ENCODE peak calls at places on chromosomes 7 and 10, in ten cellular contexts. U, Z, N, C, T, M, I, L, S and Q are unnamed samples. For H3K9me3, the result is how much of the 10 kb centered on the place peaks cover.

GRCh38 chr10:124741922-124742417 is 2.2 kb downstream of the FAM53B start:
- DNase-seq in U (no peak), Z (peak), N (no peak), C (no peak), T (no peak), M (peak), I (no peak), L (no peak), S (no peak), Q (no peak)

GRCh38 chr10:124287071-124287685 is 131.5 kb downstream of the OAT start:
- DNase-seq in U (peak), Z (no peak), N (no peak), C (no peak), T (no peak), M (no peak), I (no peak), L (peak), S (no peak), Q (no peak)

GRCh38 chr7:132655071-132655761 is 78.9 kb upstream of the PLXNA4 start:
- DNase-seq in U (no peak), Z (peak), N (peak), C (peak), T (peak), M (peak), I (peak), L (peak), S (peak), Q (no peak)

GRCh38 chr7:18004372-18004771 is 23.3 kb downstream of the PRPS1L1 start:
- DNase-seq in U (no peak), Z (no peak), N (no peak), C (no peak), T (no peak), M (no peak), I (no peak), L (no peak), S (no peak), Q (no peak)

GRCh38 chr7:74482629-74483401 is 29.1 kb downstream of the GTF2IRD1 start:
- DNase-seq in U (peak), Z (no peak), N (peak), C (peak), T (no peak), M (no peak), I (no peak), L (no peak), S (peak), Q (no peak)

GRCh38 chr10:90125966-90126600 is 424.7 kb downstream of the KIF20B start:
- DNase-seq in U (no peak), Z (no peak), N (no peak), C (no peak), T (no peak), M (no peak), I (no peak), L (no peak), S (no peak), Q (no peak)

GRCh38 chr10:11397077-11397476 is 214.4 kb downstream of the USP6NL start:
- DNase-seq in U (no peak), Z (no peak), N (no peak), C (no peak), T (no peak), M (no peak), I (no peak), L (no peak), S (no peak), Q (no peak)

GRCh38 chr10:34758447-34758996 is 56.6 kb downstream of the PARD3 start:
- DNase-seq in U (peak), Z (no peak), N (no peak), C (peak), T (no peak), M (no peak), I (no peak), L (no peak), S (no peak), Q (no peak)

GRCh38 chr10:73968101-73968515 is 29.8 kb upstream of the VCL start:
- DNase-seq in U (peak), Z (no peak), N (no peak), C (peak), T (no peak), M (no peak), I (no peak), L (no peak), S (no peak), Q (no peak)

GRCh38 chr10:44566786-44567185 is 181.9 kb upstream of the CXCL12 start:
- DNase-seq in U (no peak), Z (no peak), N (no peak), C (no peak), T (no peak), M (no peak), I (no peak), L (no peak), S (no peak), Q (no peak)

GRCh38 chr10:73169320-73169719 is 1.4 kb downstream of the FAM149B1 start:
- DNase-seq in U (no peak), Z (no peak), N (no peak), C (no peak), T (no peak), M (no peak), I (no peak), L (no peak), S (no peak), Q (no peak)

GRCh38 chr10:14665865-14666857 is 108.5 kb downstream of the FAM107B start:
- DNase-seq in U (no peak), Z (no peak), N (no peak), C (no peak), T (no peak), M (no peak), I (no peak), L (no peak), S (no peak), Q (no peak)

GRCh38 chr10:130743751-130744191 is 567.8 kb downstream of the TCERG1L start:
- DNase-seq in U (no peak), Z (no peak), N (no peak), C (no peak), T (no peak), M (no peak), I (no peak), L (no peak), S (no peak), Q (no peak)

GRCh38 chr7:21939136-21939857 is 6.4 kb downstream of the CDCA7L start:
- DNase-seq in U (no peak), Z (peak), N (no peak), C (no peak), T (no peak), M (no peak), I (no peak), L (no peak), S (no peak), Q (no peak)

GRCh38 chr10:46523119-46523880 is 33.2 kb downstream of the GPRIN2 start:
- DNase-seq in U (peak), Z (no peak), N (no peak), C (peak), T (no peak), M (no peak), I (peak), L (peak), S (peak), Q (no peak)

GRCh38 chr7:95511716-95512260 is 26.0 kb downstream of the ASB4 start:
- DNase-seq in U (peak), Z (peak), N (peak), C (peak), T (no peak), M (peak), I (no peak), L (peak), S (peak), Q (no peak)

GRCh38 chr7:43649755-43650274 is 66.9 kb downstream of the STK17A start:
- DNase-seq in U (no peak), Z (no peak), N (no peak), C (peak), T (no peak), M (no peak), I (no peak), L (no peak), S (no peak), Q (no peak)

GRCh38 chr10:130926442-130926841 is 385.1 kb downstream of the TCERG1L start:
- DNase-seq in U (no peak), Z (no peak), N (no peak), C (no peak), T (no peak), M (no peak), I (no peak), L (no peak), S (no peak), Q (no peak)

GRCh38 chr7:101315336-101315735 is 6.3 kb downstream of the IFT22 start:
- DNase-seq in U (no peak), Z (peak), N (no peak), C (peak), T (no peak), M (peak), I (no peak), L (peak), S (no peak), Q (no peak)

GRCh38 chr10:132547421-132547861 is 9.9 kb downstream of the INPP5A start:
- DNase-seq in U (no peak), Z (no peak), N (no peak), C (no peak), T (no peak), M (peak), I (no peak), L (no peak), S (no peak), Q (no peak)

GRCh38 chr10:12710594-12711343 is 290.7 kb downstream of the CCDC3 start:
- DNase-seq in U (peak), Z (peak), N (peak), C (peak), T (peak), M (peak), I (peak), L (peak), S (peak), Q (peak)

GRCh38 chr10:101566333-101567164 is 21.5 kb downstream of the POLL start:
- DNase-seq in U (no peak), Z (no peak), N (no peak), C (peak), T (peak), M (no peak), I (no peak), L (no peak), S (no peak), Q (no peak)

GRCh38 chr7:17407229-17407628 is 108.8 kb downstream of the AHR start:
- DNase-seq in U (no peak), Z (no peak), N (no peak), C (peak), T (no peak), M (no peak), I (no peak), L (no peak), S (no peak), Q (no peak)

GRCh38 chr7:108299251-108300014 is 156.8 kb downstream of the NRCAM start:
- DNase-seq in U (no peak), Z (no peak), N (no peak), C (no peak), T (no peak), M (no peak), I (no peak), L (no peak), S (no peak), Q (no peak)

GRCh38 chr10:102837230-102837721 is at the start of gene CYP17A1:
- DNase-seq in U (no peak), Z (peak), N (no peak), C (no peak), T (no peak), M (peak), I (no peak), L (peak), S (peak), Q (no peak)

GRCh38 chr7:39421251-39421650 is 145.0 kb upstream of the YAE1 start:
- DNase-seq in U (no peak), Z (no peak), N (no peak), C (no peak), T (no peak), M (no peak), I (no peak), L (no peak), S (no peak), Q (no peak)

GRCh38 chr10:132102071-132102716 is 36.4 kb downstream of the JAKMIP3 start:
- DNase-seq in U (peak), Z (no peak), N (no peak), C (no peak), T (peak), M (peak), I (no peak), L (peak), S (no peak), Q (no peak)

GRCh38 chr10:92407305-92408016 is 116.5 kb downstream of the MARCHF5 start:
- DNase-seq in U (no peak), Z (no peak), N (no peak), C (no peak), T (no peak), M (no peak), I (no peak), L (no peak), S (peak), Q (no peak)

GRCh38 chr7:79332091-79332490 is 121.4 kb downstream of the MAGI2 start:
- DNase-seq in U (no peak), Z (no peak), N (no peak), C (no peak), T (no peak), M (no peak), I (no peak), L (no peak), S (no peak), Q (no peak)

GRCh38 chr7:98286701-98287485 is 5.4 kb downstream of the BRI3 start:
- DNase-seq in U (no peak), Z (no peak), N (no peak), C (no peak), T (no peak), M (peak), I (peak), L (peak), S (peak), Q (no peak)

GRCh38 chr10:44962870-44963738 is 3.5 kb downstream of the RASSF4 start:
- DNase-seq in U (peak), Z (no peak), N (no peak), C (peak), T (no peak), M (peak), I (no peak), L (no peak), S (peak), Q (no peak)

GRCh38 chr10:74094231-74094630 is 56.4 kb downstream of the AP3M1 start:
- DNase-seq in U (no peak), Z (no peak), N (no peak), C (no peak), T (peak), M (no peak), I (no peak), L (no peak), S (no peak), Q (no peak)

GRCh38 chr10:59587083-59587755 is 122.4 kb downstream of the SLC16A9 start:
- DNase-seq in U (no peak), Z (no peak), N (no peak), C (no peak), T (no peak), M (no peak), I (no peak), L (no peak), S (no peak), Q (no peak)

GRCh38 chr10:59588791-59589190 is 120.9 kb downstream of the SLC16A9 start:
- DNase-seq in U (no peak), Z (no peak), N (no peak), C (no peak), T (no peak), M (no peak), I (no peak), L (no peak), S (no peak), Q (no peak)

GRCh38 chr10:59586407-59586891 is 123.2 kb downstream of the SLC16A9 start:
- DNase-seq in U (no peak), Z (no peak), N (no peak), C (no peak), T (no peak), M (no peak), I (no peak), L (no peak), S (no peak), Q (no peak)

GRCh38 chr10:59587756-59588140 is 121.9 kb downstream of the SLC16A9 start:
- DNase-seq in U (no peak), Z (no peak), N (no peak), C (no peak), T (no peak), M (no peak), I (no peak), L (no peak), S (no peak), Q (no peak)

GRCh38 chr10:59589721-59590120 is 119.9 kb downstream of the SLC16A9 start:
- DNase-seq in U (no peak), Z (no peak), N (no peak), C (no peak), T (no peak), M (no peak), I (no peak), L (no peak), S (no peak), Q (no peak)
- H3K9me3 ChIP-seq in U (under half), Z (under half), N (under half), C (under half), T (under half), M (under half), I (under half), L (under half), S (under half), Q (under half)

DNA sequence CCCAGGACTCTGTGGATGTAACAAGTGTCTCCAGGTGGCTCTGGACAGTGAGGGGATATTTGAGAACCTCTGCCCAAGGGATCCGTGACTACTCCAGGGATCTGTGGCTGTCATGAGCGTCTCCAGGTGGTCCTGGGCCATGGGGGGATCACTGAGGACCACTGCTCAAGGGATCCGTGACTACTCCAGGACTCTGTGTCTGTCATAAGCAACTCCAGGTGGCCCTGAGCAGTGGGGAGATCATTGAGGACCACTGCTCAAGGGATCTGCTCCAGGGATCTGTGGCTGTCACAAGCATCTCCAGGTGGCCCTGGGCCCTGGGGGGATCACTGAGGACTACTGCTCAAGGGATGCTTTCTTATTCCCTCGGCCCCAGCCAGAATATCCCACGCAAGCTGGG is 133.2 kb upstream of the ADARB2 start:
- DNase-seq in U (no peak), Z (no peak), N (no peak), C (no peak), T (no peak), M (no peak), I (no peak), L (no peak), S (no peak), Q (no peak)
- H3K9me3 ChIP-seq in U (under half), Z (under half), N (under half), C (under half), T (under half), M (under half), I (under half), L (under half), S (under half), Q (under half)

GRCh38 chr10:8296742-8297101 is 242.2 kb downstream of the GATA3 start:
- DNase-seq in U (no peak), Z (no peak), N (no peak), C (no peak), T (no peak), M (no peak), I (no peak), L (no peak), S (no peak), Q (no peak)

GRCh38 chr10:8297107-8297506 is 242.6 kb downstream of the GATA3 start:
- DNase-seq in U (no peak), Z (no peak), N (no peak), C (no peak), T (no peak), M (no peak), I (no peak), L (no peak), S (no peak), Q (no peak)

GRCh38 chr10:8295311-8295710 is 240.8 kb downstream of the GATA3 start:
- DNase-seq in U (no peak), Z (no peak), N (no peak), C (no peak), T (no peak), M (no peak), I (no peak), L (no peak), S (no peak), Q (no peak)

GRCh38 chr10:8294779-8295178 is 240.3 kb downstream of the GATA3 start:
- DNase-seq in U (no peak), Z (no peak), N (no peak), C (no peak), T (no peak), M (no peak), I (no peak), L (no peak), S (no peak), Q (no peak)

DNA sequence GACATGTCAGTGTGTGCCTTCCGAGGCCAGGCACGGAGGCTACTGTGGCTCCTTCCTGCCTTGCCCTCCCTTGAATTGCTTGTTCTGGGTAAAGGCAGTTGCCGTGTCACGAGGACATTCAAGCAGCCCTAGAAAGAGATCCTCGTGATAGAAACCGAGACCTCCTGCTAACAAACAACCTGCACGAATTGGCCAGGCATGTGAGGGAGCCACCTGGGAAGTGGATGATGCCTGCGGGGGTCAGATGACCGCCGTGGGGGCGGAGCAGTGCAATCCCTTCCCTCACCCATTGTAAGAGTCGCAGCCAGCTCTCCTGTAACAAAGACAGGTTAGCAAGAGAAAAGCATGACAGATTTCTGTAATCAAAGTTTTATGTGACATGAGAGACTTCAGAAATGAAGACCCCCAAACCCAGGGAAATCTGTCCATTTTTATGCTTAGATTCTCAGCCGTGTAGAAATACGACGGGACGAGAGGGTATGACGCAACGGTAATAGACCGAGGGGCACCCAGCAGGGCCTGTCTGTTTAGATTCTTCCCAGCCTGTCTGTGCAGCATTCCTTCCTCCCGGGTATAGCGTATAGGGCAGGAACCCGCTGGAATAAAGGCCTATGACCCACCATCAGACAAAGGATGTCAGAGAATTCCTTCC is 241.7 kb downstream of the GATA3 start:
- DNase-seq in U (no peak), Z (no peak), N (no peak), C (no peak), T (no peak), M (no peak), I (no peak), L (no peak), S (no peak), Q (no peak)
- H3K9me3 ChIP-seq in U (under half), Z (under half), N (under half), C (under half), T (under half), M (under half), I (under half), L (under half), S (under half), Q (under half)

DNA sequence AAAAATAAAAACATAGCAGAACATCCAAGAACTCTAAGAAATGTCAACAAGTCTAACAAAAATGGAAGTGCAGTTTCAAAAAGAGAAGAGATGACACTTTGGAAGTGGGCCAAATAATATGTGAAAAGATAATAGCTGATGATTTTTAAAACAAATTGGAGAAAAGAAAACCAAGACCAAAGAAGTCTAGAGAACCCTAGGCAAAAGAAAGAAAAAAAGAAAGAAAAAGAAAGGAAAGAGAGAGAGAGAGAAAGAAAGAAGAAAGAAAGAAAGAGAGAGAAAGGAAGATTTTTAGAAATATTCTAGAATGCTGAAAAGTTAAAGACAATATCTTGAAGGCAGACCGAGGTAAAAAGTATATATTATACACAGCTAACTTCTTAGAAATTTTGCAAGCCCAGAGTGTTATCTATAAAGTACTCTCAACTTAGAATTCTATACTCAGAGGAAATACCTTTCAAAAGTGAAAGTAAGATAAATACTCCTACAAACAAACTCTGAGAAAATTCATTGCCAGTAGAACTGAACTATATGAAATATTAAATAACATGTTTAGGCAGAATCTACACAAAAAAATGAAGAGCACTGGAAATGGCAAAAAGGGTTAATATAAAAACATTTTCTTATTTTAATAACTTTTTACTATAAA is 138.7 kb upstream of the SMIM30 start:
- DNase-seq in U (no peak), Z (no peak), N (no peak), C (no peak), T (no peak), M (no peak), I (no peak), L (no peak), S (no peak), Q (no peak)
- H3K9me3 ChIP-seq in U (under half), Z (under half), N (under half), C (under half), T (under half), M (under half), I (under half), L (under half), S (under half), Q (under half)

GRCh38 chr10:38127812-38128211 is 33.7 kb downstream of the ZNF37A start:
- DNase-seq in U (no peak), Z (no peak), N (no peak), C (no peak), T (no peak), M (no peak), I (no peak), L (no peak), S (no peak), Q (no peak)
- H3K9me3 ChIP-seq in U (under half), Z (under half), N (under half), C (half or more), T (under half), M (under half), I (half or more), L (half or more), S (under half), Q (half or more)

GRCh38 chr7:157579425-157579824 is 242.6 kb downstream of the DNAJB6 start:
- DNase-seq in U (no peak), Z (no peak), N (no peak), C (no peak), T (no peak), M (no peak), I (no peak), L (no peak), S (no peak), Q (no peak)
- H3K9me3 ChIP-seq in U (under half), Z (under half), N (under half), C (under half), T (under half), M (under half), I (under half), L (under half), S (under half), Q (under half)

GRCh38 chr7:35257251-35258124 is 3.6 kb upstream of the TBX20 start:
- DNase-seq in U (no peak), Z (no peak), N (no peak), C (no peak), T (no peak), M (no peak), I (peak), L (no peak), S (no peak), Q (no peak)
- H3K9me3 ChIP-seq in U (under half), Z (under half), N (under half), C (under half), T (under half), M (under half), I (under half), L (under half), S (under half), Q (under half)